ENCODE peak calls at places on chromosome 17, in eight cellular contexts. G is GM23338; S is stimulated activated naive CD4-positive, alpha-beta T cell; F is endothelial cell; T is stimulated activated CD4-positive, alpha-beta T cell treated with anti-CD3 and anti-CD28 coated beads, Interleukin-1b, Interleukin-23, amount 100 ng/mL, for 1 hour; J is HL-60; O is GM13977; Y is CD8-positive, alpha-beta memory T cell. P is an unnamed sample.

GRCh38 chr17:30716461-30717289 is 107.8 kb downstream of the CRLF3 start:
- DNase-seq in T (no peak), O (no peak), F (no peak), J (no peak), G (peak; percentile 63), Y (no peak), S (no peak), P (no peak)

GRCh38 chr17:27569257-27569722 is 61.7 kb upstream of the LGALS9 start:
- DNase-seq in S (no peak), J (peak; percentile 49), T (no peak), G (peak; percentile 91), O (peak; percentile 71), Y (peak; percentile 56), F (peak; percentile 44), P (peak; percentile 21)

GRCh38 chr17:74771319-74771914 is 4.7 kb downstream of the NAT9 start:
- DNase-seq in Y (no peak), F (no peak), O (no peak), G (no peak), T (no peak), S (no peak), J (no peak), P (no peak)

GRCh38 chr17:40121886-40122465 is at the start of gene MSL1:
- DNase-seq in G (peak; percentile 84), Y (peak; percentile 84), S (peak; percentile 85), O (peak; percentile 97), F (peak; percentile 88), J (no peak), T (peak; percentile 69), P (peak; percentile 85)

GRCh38 chr17:76736349-76737081 is 616 bp downstream of the SRSF2 start:
- DNase-seq in G (peak; percentile 63), J (no peak), F (peak; percentile 77), O (peak; percentile 66), Y (peak; percentile 51), T (peak; percentile 39), S (peak; percentile 67), P (peak; percentile 68)

GRCh38 chr17:6677946-6678345 is 26.4 kb downstream of the C17orf100 start:
- DNase-seq in J (no peak), T (no peak), Y (no peak), O (no peak), G (no peak), F (no peak), S (no peak), P (no peak)

GRCh38 chr17:33240397-33240796 is 52.7 kb downstream of the ASIC2 start:
- DNase-seq in G (no peak), S (no peak), F (no peak), Y (no peak), J (no peak), O (no peak), T (no peak), P (no peak)

GRCh38 chr17:951388-952132 is 28.0 kb downstream of the NXN start:
- DNase-seq in G (peak; percentile 85), O (no peak), J (peak; percentile 2), S (no peak), F (peak; percentile 43), T (no peak), Y (no peak), P (no peak)

GRCh38 chr17:80486692-80487091 is 10.3 kb upstream of the NPTX1 start:
- DNase-seq in F (no peak), T (no peak), O (no peak), Y (no peak), S (no peak), J (no peak), G (no peak), P (no peak)

GRCh38 chr17:81329279-81329926 is 34.3 kb upstream of the SLC38A10 start:
- DNase-seq in T (no peak), Y (no peak), S (no peak), F (no peak), G (peak; percentile 68), J (peak; percentile 78), O (no peak), P (no peak)

GRCh38 chr17:80920406-80920805 is 71.2 kb upstream of the CHMP6 start:
- DNase-seq in Y (no peak), S (no peak), O (no peak), J (no peak), G (no peak), F (no peak), T (no peak), P (no peak)

GRCh38 chr17:48002208-48002919 is 31.5 kb downstream of the CDK5RAP3 start:
- DNase-seq in T (no peak), G (no peak), J (peak; percentile 67), F (no peak), O (peak; percentile 75), Y (no peak), S (no peak), P (no peak)

GRCh38 chr17:43645765-43646481 is 15.8 kb downstream of the MEOX1 start:
- DNase-seq in G (peak; percentile 62), O (no peak), F (peak; percentile 73), J (no peak), S (peak; percentile 5), Y (no peak), T (no peak), P (no peak)

GRCh38 chr17:74332017-74332650 is 6.1 kb downstream of the KIF19 start:
- DNase-seq in S (no peak), F (no peak), T (no peak), G (no peak), Y (no peak), O (no peak), J (no peak), P (no peak)

GRCh38 chr17:28379814-28380571 is 8.5 kb downstream of the SARM1 start:
- DNase-seq in Y (no peak), T (no peak), G (no peak), F (peak; percentile 38), J (no peak), O (no peak), S (no peak), P (no peak)